ENCODE peak calls at places on chromosomes 1 and 21, in eight cellular contexts. One of them, this sample, is unnamed.

GRCh38 chr1:47231314-47232186 is 475 bp downstream of the TAL1 start:
- DNase-seq in CD8-positive, alpha-beta T cell: no peak
- DNase-seq in progenitor cell of endocrine pancreas: no peak
- DNase-seq in retinal pigment epithelial cell: no peak
- DNase-seq in left ventricle myocardium inferior: no peak
- DNase-seq in fibroblast of lung: peak
- DNase-seq in A549: no peak
- DNase-seq in osteocyte: no peak
- DNase-seq in this sample: peak

GRCh38 chr1:150387200-150387599 is 23.3 kb downstream of the RPRD2 start:
- DNase-seq in CD8-positive, alpha-beta T cell: no peak
- DNase-seq in progenitor cell of endocrine pancreas: no peak
- DNase-seq in retinal pigment epithelial cell: no peak
- DNase-seq in left ventricle myocardium inferior: no peak
- DNase-seq in fibroblast of lung: no peak
- DNase-seq in A549: no peak
- DNase-seq in osteocyte: no peak
- DNase-seq in this sample: no peak

GRCh38 chr1:171841050-171841910 is at the start of gene DNM3:
- DNase-seq in CD8-positive, alpha-beta T cell: peak
- DNase-seq in progenitor cell of endocrine pancreas: peak
- DNase-seq in retinal pigment epithelial cell: no peak
- DNase-seq in left ventricle myocardium inferior: peak
- DNase-seq in fibroblast of lung: peak
- DNase-seq in A549: peak
- DNase-seq in osteocyte: peak
- DNase-seq in this sample: peak

GRCh38 chr1:27137544-27138075 is 17.3 kb downstream of the SLC9A1 start:
- DNase-seq in CD8-positive, alpha-beta T cell: no peak
- DNase-seq in progenitor cell of endocrine pancreas: no peak
- DNase-seq in retinal pigment epithelial cell: peak
- DNase-seq in left ventricle myocardium inferior: peak
- DNase-seq in fibroblast of lung: no peak
- DNase-seq in A549: no peak
- DNase-seq in osteocyte: peak
- DNase-seq in this sample: no peak

GRCh38 chr1:23732363-23733224 is 10.7 kb upstream of the ELOA start:
- DNase-seq in CD8-positive, alpha-beta T cell: no peak
- DNase-seq in progenitor cell of endocrine pancreas: no peak
- DNase-seq in retinal pigment epithelial cell: no peak
- DNase-seq in left ventricle myocardium inferior: no peak
- DNase-seq in fibroblast of lung: peak
- DNase-seq in A549: no peak
- DNase-seq in osteocyte: no peak
- DNase-seq in this sample: no peak

GRCh38 chr1:165384016-165384415 is 27.5 kb upstream of the LMX1A start:
- DNase-seq in CD8-positive, alpha-beta T cell: no peak
- DNase-seq in progenitor cell of endocrine pancreas: no peak
- DNase-seq in retinal pigment epithelial cell: no peak
- DNase-seq in left ventricle myocardium inferior: no peak
- DNase-seq in fibroblast of lung: no peak
- DNase-seq in A549: no peak
- DNase-seq in osteocyte: no peak
- DNase-seq in this sample: no peak

GRCh38 chr1:151290709-151291303 is 8.7 kb downstream of the ZNF687 start:
- DNase-seq in CD8-positive, alpha-beta T cell: no peak
- DNase-seq in progenitor cell of endocrine pancreas: no peak
- DNase-seq in retinal pigment epithelial cell: no peak
- DNase-seq in left ventricle myocardium inferior: no peak
- DNase-seq in fibroblast of lung: no peak
- DNase-seq in A549: no peak
- DNase-seq in osteocyte: no peak
- DNase-seq in this sample: no peak

GRCh38 chr1:115980998-115981993 is 5.0 kb downstream of the SLC22A15 start:
- DNase-seq in CD8-positive, alpha-beta T cell: no peak
- DNase-seq in progenitor cell of endocrine pancreas: no peak
- DNase-seq in retinal pigment epithelial cell: no peak
- DNase-seq in left ventricle myocardium inferior: no peak
- DNase-seq in fibroblast of lung: peak
- DNase-seq in A549: peak
- DNase-seq in osteocyte: no peak
- DNase-seq in this sample: peak

GRCh38 chr1:148333875-148334338 is 149.2 kb downstream of the PPIAL4G start:
- DNase-seq in CD8-positive, alpha-beta T cell: no peak
- DNase-seq in progenitor cell of endocrine pancreas: no peak
- DNase-seq in retinal pigment epithelial cell: no peak
- DNase-seq in left ventricle myocardium inferior: no peak
- DNase-seq in fibroblast of lung: no peak
- DNase-seq in A549: no peak
- DNase-seq in osteocyte: no peak
- DNase-seq in this sample: no peak

GRCh38 chr1:94544706-94545490 is 3.3 kb upstream of the F3 start:
- DNase-seq in CD8-positive, alpha-beta T cell: no peak
- DNase-seq in progenitor cell of endocrine pancreas: no peak
- DNase-seq in retinal pigment epithelial cell: no peak
- DNase-seq in left ventricle myocardium inferior: no peak
- DNase-seq in fibroblast of lung: peak
- DNase-seq in A549: no peak
- DNase-seq in osteocyte: no peak
- DNase-seq in this sample: no peak

GRCh38 chr1:204313675-204314074 is 46.1 kb downstream of the PLEKHA6 start:
- DNase-seq in CD8-positive, alpha-beta T cell: no peak
- DNase-seq in progenitor cell of endocrine pancreas: no peak
- DNase-seq in retinal pigment epithelial cell: no peak
- DNase-seq in left ventricle myocardium inferior: no peak
- DNase-seq in fibroblast of lung: no peak
- DNase-seq in A549: no peak
- DNase-seq in osteocyte: no peak
- DNase-seq in this sample: peak

GRCh38 chr1:38826262-38826661 is 33.3 kb downstream of the RRAGC start:
- DNase-seq in CD8-positive, alpha-beta T cell: no peak
- DNase-seq in progenitor cell of endocrine pancreas: no peak
- DNase-seq in retinal pigment epithelial cell: peak
- DNase-seq in left ventricle myocardium inferior: no peak
- DNase-seq in fibroblast of lung: peak
- DNase-seq in A549: no peak
- DNase-seq in osteocyte: no peak
- DNase-seq in this sample: no peak

GRCh38 chr1:205610036-205610435 is 21.8 kb downstream of the ELK4 start:
- DNase-seq in CD8-positive, alpha-beta T cell: no peak
- DNase-seq in progenitor cell of endocrine pancreas: no peak
- DNase-seq in retinal pigment epithelial cell: peak
- DNase-seq in left ventricle myocardium inferior: no peak
- DNase-seq in fibroblast of lung: peak
- DNase-seq in A549: no peak
- DNase-seq in osteocyte: no peak
- DNase-seq in this sample: no peak

GRCh38 chr1:232765536-232765935 is 39.7 kb upstream of the MAP10 start:
- DNase-seq in CD8-positive, alpha-beta T cell: no peak
- DNase-seq in progenitor cell of endocrine pancreas: no peak
- DNase-seq in retinal pigment epithelial cell: no peak
- DNase-seq in left ventricle myocardium inferior: no peak
- DNase-seq in fibroblast of lung: no peak
- DNase-seq in A549: no peak
- DNase-seq in osteocyte: no peak
- DNase-seq in this sample: no peak

GRCh38 chr1:20102875-20103274 is 16.5 kb downstream of the PLA2G2D start:
- DNase-seq in CD8-positive, alpha-beta T cell: no peak
- DNase-seq in progenitor cell of endocrine pancreas: no peak
- DNase-seq in retinal pigment epithelial cell: no peak
- DNase-seq in left ventricle myocardium inferior: no peak
- DNase-seq in fibroblast of lung: peak
- DNase-seq in A549: no peak
- DNase-seq in osteocyte: no peak
- DNase-seq in this sample: no peak

DNA sequence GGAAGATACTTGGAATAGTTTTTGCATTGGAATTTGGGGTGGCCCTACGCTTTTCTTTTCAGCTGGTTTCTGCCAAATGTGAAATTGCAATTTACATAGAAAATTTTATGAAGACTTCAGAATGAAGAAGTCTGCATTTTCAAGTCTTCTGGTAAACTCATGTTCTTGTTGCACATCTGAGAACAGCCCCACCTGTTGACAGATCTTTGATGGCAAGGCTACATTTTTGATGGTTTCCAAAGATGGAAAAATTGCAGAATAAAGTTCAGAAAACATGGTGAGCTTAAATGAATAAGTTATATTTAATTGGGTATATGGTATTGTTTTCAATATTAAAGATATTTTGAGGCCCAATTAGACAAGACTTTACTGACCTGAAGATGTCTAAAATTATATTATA is 25.4 kb downstream of the OLFM3 start:
- DNase-seq in CD8-positive, alpha-beta T cell: no peak
- DNase-seq in progenitor cell of endocrine pancreas: no peak
- DNase-seq in retinal pigment epithelial cell: no peak
- DNase-seq in left ventricle myocardium inferior: no peak
- DNase-seq in fibroblast of lung: no peak
- DNase-seq in A549: no peak
- DNase-seq in osteocyte: no peak
- DNase-seq in this sample: no peak
- TF ChIP-seq CTCF in CD8-positive, alpha-beta T cell: no peak
- TF ChIP-seq CTCF in progenitor cell of endocrine pancreas: peak
- TF ChIP-seq CTCF in retinal pigment epithelial cell: peak
- TF ChIP-seq CTCF in left ventricle myocardium inferior: no peak
- TF ChIP-seq CTCF in fibroblast of lung: no peak
- TF ChIP-seq CTCF in A549: no peak
- TF ChIP-seq CTCF in osteocyte: peak
- TF ChIP-seq CTCF in this sample: no peak

GRCh38 chr21:36388076-36388475 is 2.9 kb downstream of the CHAF1B start:
- DNase-seq in CD8-positive, alpha-beta T cell: no peak
- DNase-seq in progenitor cell of endocrine pancreas: no peak
- DNase-seq in retinal pigment epithelial cell: no peak
- DNase-seq in left ventricle myocardium inferior: no peak
- DNase-seq in fibroblast of lung: no peak
- DNase-seq in A549: no peak
- DNase-seq in osteocyte: no peak
- DNase-seq in this sample: no peak

GRCh38 chr21:36385909-36386642 is 884 bp downstream of the CHAF1B start:
- DNase-seq in CD8-positive, alpha-beta T cell: no peak
- DNase-seq in progenitor cell of endocrine pancreas: no peak
- DNase-seq in retinal pigment epithelial cell: no peak
- DNase-seq in left ventricle myocardium inferior: no peak
- DNase-seq in fibroblast of lung: no peak
- DNase-seq in A549: no peak
- DNase-seq in osteocyte: no peak
- DNase-seq in this sample: no peak

GRCh38 chr21:36384885-36385232 is 333 bp upstream of the CHAF1B start:
- DNase-seq in CD8-positive, alpha-beta T cell: no peak
- DNase-seq in progenitor cell of endocrine pancreas: no peak
- DNase-seq in retinal pigment epithelial cell: no peak
- DNase-seq in left ventricle myocardium inferior: no peak
- DNase-seq in fibroblast of lung: no peak
- DNase-seq in A549: no peak
- DNase-seq in osteocyte: no peak
- DNase-seq in this sample: no peak

GRCh38 chr21:36385233-36385908 is at the start of gene CHAF1B:
- DNase-seq in CD8-positive, alpha-beta T cell: peak
- DNase-seq in progenitor cell of endocrine pancreas: peak
- DNase-seq in retinal pigment epithelial cell: no peak
- DNase-seq in left ventricle myocardium inferior: peak
- DNase-seq in fibroblast of lung: peak
- DNase-seq in A549: peak
- DNase-seq in osteocyte: peak
- DNase-seq in this sample: peak

DNA sequence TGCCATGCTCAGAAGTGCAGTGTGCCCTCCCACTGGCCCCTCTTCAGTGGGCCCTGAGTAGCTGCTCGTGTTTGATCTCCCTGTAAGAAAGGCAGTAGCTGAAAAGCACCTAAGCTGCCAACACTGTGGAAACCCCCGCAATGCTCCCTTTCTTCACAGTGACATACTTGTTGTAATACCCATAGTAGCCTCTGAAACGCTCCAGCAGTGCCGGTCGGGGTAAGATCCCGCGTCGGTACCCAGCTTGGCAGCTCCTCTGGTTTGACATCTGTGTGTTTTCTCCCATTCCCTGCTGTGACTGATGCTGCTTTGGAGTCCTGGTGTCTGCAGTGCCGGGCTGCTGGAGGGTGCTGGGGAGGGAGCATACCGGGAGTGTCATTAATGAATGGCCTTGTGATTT is 3.6 kb downstream of the CHAF1B start:
- DNase-seq in CD8-positive, alpha-beta T cell: no peak
- DNase-seq in progenitor cell of endocrine pancreas: no peak
- DNase-seq in retinal pigment epithelial cell: no peak
- DNase-seq in left ventricle myocardium inferior: no peak
- DNase-seq in fibroblast of lung: peak
- DNase-seq in A549: no peak
- DNase-seq in osteocyte: no peak
- DNase-seq in this sample: no peak
- TF ChIP-seq CTCF in CD8-positive, alpha-beta T cell: no peak
- TF ChIP-seq CTCF in progenitor cell of endocrine pancreas: peak
- TF ChIP-seq CTCF in retinal pigment epithelial cell: peak
- TF ChIP-seq CTCF in left ventricle myocardium inferior: peak
- TF ChIP-seq CTCF in fibroblast of lung: no peak
- TF ChIP-seq CTCF in A549: no peak
- TF ChIP-seq CTCF in osteocyte: no peak
- TF ChIP-seq CTCF in this sample: no peak

GRCh38 chr1:85624361-85624760 is 43.8 kb downstream of the CCN1 start:
- DNase-seq in CD8-positive, alpha-beta T cell: no peak
- DNase-seq in progenitor cell of endocrine pancreas: no peak
- DNase-seq in retinal pigment epithelial cell: no peak
- DNase-seq in left ventricle myocardium inferior: no peak
- DNase-seq in fibroblast of lung: peak
- DNase-seq in A549: no peak
- DNase-seq in osteocyte: no peak
- DNase-seq in this sample: no peak
- TF ChIP-seq CTCF in CD8-positive, alpha-beta T cell: no peak
- TF ChIP-seq CTCF in progenitor cell of endocrine pancreas: no peak
- TF ChIP-seq CTCF in retinal pigment epithelial cell: no peak
- TF ChIP-seq CTCF in left ventricle myocardium inferior: no peak
- TF ChIP-seq CTCF in fibroblast of lung: no peak
- TF ChIP-seq CTCF in A549: no peak
- TF ChIP-seq CTCF in osteocyte: no peak
- TF ChIP-seq CTCF in this sample: no peak

GRCh38 chr1:215397843-215398242 is 169.3 kb upstream of the KCTD3 start:
- DNase-seq in CD8-positive, alpha-beta T cell: no peak
- DNase-seq in progenitor cell of endocrine pancreas: no peak
- DNase-seq in retinal pigment epithelial cell: no peak
- DNase-seq in left ventricle myocardium inferior: no peak
- DNase-seq in fibroblast of lung: no peak
- DNase-seq in A549: no peak
- DNase-seq in osteocyte: no peak
- DNase-seq in this sample: no peak

GRCh38 chr1:215397106-215397505 is 170.0 kb upstream of the KCTD3 start:
- DNase-seq in CD8-positive, alpha-beta T cell: no peak
- DNase-seq in progenitor cell of endocrine pancreas: no peak
- DNase-seq in retinal pigment epithelial cell: no peak
- DNase-seq in left ventricle myocardium inferior: no peak
- DNase-seq in fibroblast of lung: no peak
- DNase-seq in A549: no peak
- DNase-seq in osteocyte: no peak
- DNase-seq in this sample: no peak

GRCh38 chr1:215405211-215405610 is 161.9 kb upstream of the KCTD3 start:
- DNase-seq in CD8-positive, alpha-beta T cell: no peak
- DNase-seq in progenitor cell of endocrine pancreas: no peak
- DNase-seq in retinal pigment epithelial cell: no peak
- DNase-seq in left ventricle myocardium inferior: no peak
- DNase-seq in fibroblast of lung: peak
- DNase-seq in A549: no peak
- DNase-seq in osteocyte: no peak
- DNase-seq in this sample: no peak

GRCh38 chr1:215402147-215402546 is 165.0 kb upstream of the KCTD3 start:
- DNase-seq in CD8-positive, alpha-beta T cell: no peak
- DNase-seq in progenitor cell of endocrine pancreas: no peak
- DNase-seq in retinal pigment epithelial cell: no peak
- DNase-seq in left ventricle myocardium inferior: no peak
- DNase-seq in fibroblast of lung: no peak
- DNase-seq in A549: no peak
- DNase-seq in osteocyte: no peak
- DNase-seq in this sample: no peak

GRCh38 chr1:215399787-215400186 is 167.3 kb upstream of the KCTD3 start:
- DNase-seq in CD8-positive, alpha-beta T cell: no peak
- DNase-seq in progenitor cell of endocrine pancreas: no peak
- DNase-seq in retinal pigment epithelial cell: no peak
- DNase-seq in left ventricle myocardium inferior: no peak
- DNase-seq in fibroblast of lung: no peak
- DNase-seq in A549: no peak
- DNase-seq in osteocyte: no peak
- DNase-seq in this sample: no peak
- TF ChIP-seq CTCF in CD8-positive, alpha-beta T cell: no peak
- TF ChIP-seq CTCF in progenitor cell of endocrine pancreas: no peak
- TF ChIP-seq CTCF in retinal pigment epithelial cell: no peak
- TF ChIP-seq CTCF in left ventricle myocardium inferior: no peak
- TF ChIP-seq CTCF in fibroblast of lung: no peak
- TF ChIP-seq CTCF in A549: no peak
- TF ChIP-seq CTCF in osteocyte: no peak
- TF ChIP-seq CTCF in this sample: no peak